ENCODE peak calls at places on chromosomes 12 and 14, in seven cellular contexts. One of them, this sample, is unnamed.
A peak's percentile ranks its signal among the peaks of the same experiment; 100 is the strongest.

GRCh38 chr14:38425324-38425976 is 169.6 kb upstream of the CLEC14A start:
- DNase-seq in hepatocyte: no peak
- DNase-seq in lung: no peak
- DNase-seq in uterus: no peak
- DNase-seq in progenitor cell of endocrine pancreas: no peak
- DNase-seq in fibroblast of mammary gland: no peak
- DNase-seq in natural killer cell: no peak
- DNase-seq in this sample: no peak

GRCh38 chr14:38291681-38292459 is 36.0 kb upstream of the CLEC14A start:
- DNase-seq in lung: no peak
- DNase-seq in natural killer cell: no peak
- DNase-seq in progenitor cell of endocrine pancreas: no peak
- DNase-seq in uterus: no peak
- DNase-seq in fibroblast of mammary gland: no peak
- DNase-seq in hepatocyte: no peak
- DNase-seq in this sample: no peak

GRCh38 chr12:117594481-117594880 is 233.1 kb upstream of the NOS1 start:
- DNase-seq in natural killer cell: no peak
- DNase-seq in fibroblast of mammary gland: no peak
- DNase-seq in lung: no peak
- DNase-seq in progenitor cell of endocrine pancreas: no peak
- DNase-seq in uterus: no peak
- DNase-seq in hepatocyte: no peak
- DNase-seq in this sample: no peak

GRCh38 chr14:103185051-103186027 is 62.1 kb downstream of the TNFAIP2 start:
- DNase-seq in lung: no peak
- DNase-seq in fibroblast of mammary gland: peak; percentile 53
- DNase-seq in progenitor cell of endocrine pancreas: no peak
- DNase-seq in hepatocyte: peak; percentile 66
- DNase-seq in natural killer cell: no peak
- DNase-seq in uterus: no peak
- DNase-seq in this sample: peak; percentile 15

GRCh38 chr12:56151672-56152131 is 685 bp upstream of the MYL6B start:
- DNase-seq in natural killer cell: peak; percentile 49
- DNase-seq in fibroblast of mammary gland: peak; percentile 24
- DNase-seq in lung: peak; percentile 63
- DNase-seq in uterus: no peak
- DNase-seq in hepatocyte: peak; percentile 82
- DNase-seq in progenitor cell of endocrine pancreas: no peak
- DNase-seq in this sample: peak; percentile 51

GRCh38 chr12:65779946-65780345 is 44.3 kb upstream of the HMGA2 start:
- DNase-seq in fibroblast of mammary gland: no peak
- DNase-seq in lung: no peak
- DNase-seq in uterus: no peak
- DNase-seq in progenitor cell of endocrine pancreas: no peak
- DNase-seq in hepatocyte: no peak
- DNase-seq in natural killer cell: no peak
- DNase-seq in this sample: no peak

GRCh38 chr14:20642182-20642581 is 691 bp upstream of the OR6S1 start:
- DNase-seq in progenitor cell of endocrine pancreas: no peak
- DNase-seq in fibroblast of mammary gland: no peak
- DNase-seq in natural killer cell: no peak
- DNase-seq in hepatocyte: no peak
- DNase-seq in uterus: no peak
- DNase-seq in lung: no peak
- DNase-seq in this sample: no peak

GRCh38 chr12:122250536-122250935 is 15.8 kb downstream of the VPS33A start:
- DNase-seq in natural killer cell: no peak
- DNase-seq in progenitor cell of endocrine pancreas: no peak
- DNase-seq in lung: no peak
- DNase-seq in uterus: no peak
- DNase-seq in fibroblast of mammary gland: no peak
- DNase-seq in hepatocyte: no peak
- DNase-seq in this sample: no peak

GRCh38 chr12:49622501-49623141 is 740 bp upstream of the PRPF40B start:
- DNase-seq in progenitor cell of endocrine pancreas: no peak
- DNase-seq in fibroblast of mammary gland: peak; percentile 23
- DNase-seq in lung: no peak
- DNase-seq in natural killer cell: peak; percentile 32
- DNase-seq in hepatocyte: peak; percentile 40
- DNase-seq in uterus: peak; percentile 48
- DNase-seq in this sample: no peak

GRCh38 chr14:89576132-89576923 is 159.3 kb upstream of the FOXN3 start:
- DNase-seq in natural killer cell: no peak
- DNase-seq in lung: no peak
- DNase-seq in fibroblast of mammary gland: no peak
- DNase-seq in hepatocyte: no peak
- DNase-seq in progenitor cell of endocrine pancreas: no peak
- DNase-seq in uterus: no peak
- DNase-seq in this sample: no peak

GRCh38 chr12:88334271-88334670 is 192.2 kb downstream of the TMTC3 start:
- DNase-seq in hepatocyte: peak; percentile 11
- DNase-seq in progenitor cell of endocrine pancreas: no peak
- DNase-seq in uterus: peak; percentile 14
- DNase-seq in lung: no peak
- DNase-seq in fibroblast of mammary gland: peak; percentile 81
- DNase-seq in natural killer cell: no peak
- DNase-seq in this sample: no peak

GRCh38 chr14:62692490-62693106 is 352.7 kb downstream of the KCNH5 start:
- DNase-seq in fibroblast of mammary gland: peak; percentile 24
- DNase-seq in uterus: no peak
- DNase-seq in lung: no peak
- DNase-seq in progenitor cell of endocrine pancreas: no peak
- DNase-seq in hepatocyte: peak; percentile 21
- DNase-seq in natural killer cell: no peak
- DNase-seq in this sample: no peak

GRCh38 chr12:106123551-106123991 is 15.2 kb downstream of the NUAK1 start:
- DNase-seq in hepatocyte: peak; percentile 58
- DNase-seq in uterus: peak; percentile 58
- DNase-seq in lung: no peak
- DNase-seq in fibroblast of mammary gland: no peak
- DNase-seq in progenitor cell of endocrine pancreas: no peak
- DNase-seq in natural killer cell: no peak
- DNase-seq in this sample: no peak

GRCh38 chr12:43210437-43211197 is 341.4 kb downstream of the ADAMTS20 start:
- DNase-seq in uterus: peak; percentile 52
- DNase-seq in lung: no peak
- DNase-seq in hepatocyte: no peak
- DNase-seq in progenitor cell of endocrine pancreas: no peak
- DNase-seq in natural killer cell: no peak
- DNase-seq in fibroblast of mammary gland: peak; percentile 94
- DNase-seq in this sample: no peak

GRCh38 chr12:12521044-12521485 is 41.6 kb downstream of the DUSP16 start:
- DNase-seq in natural killer cell: no peak
- DNase-seq in progenitor cell of endocrine pancreas: no peak
- DNase-seq in fibroblast of mammary gland: no peak
- DNase-seq in hepatocyte: no peak
- DNase-seq in uterus: no peak
- DNase-seq in lung: no peak
- DNase-seq in this sample: no peak

GRCh38 chr14:58535084-58535483 is 102.7 kb upstream of the DACT1 start:
- DNase-seq in hepatocyte: no peak
- DNase-seq in lung: no peak
- DNase-seq in natural killer cell: no peak
- DNase-seq in fibroblast of mammary gland: no peak
- DNase-seq in uterus: no peak
- DNase-seq in progenitor cell of endocrine pancreas: no peak
- DNase-seq in this sample: no peak

GRCh38 chr12:122840580-122841513 is 5.6 kb downstream of the HIP1R start:
- DNase-seq in fibroblast of mammary gland: no peak
- DNase-seq in natural killer cell: no peak
- DNase-seq in hepatocyte: no peak
- DNase-seq in lung: no peak
- DNase-seq in progenitor cell of endocrine pancreas: no peak
- DNase-seq in uterus: no peak
- DNase-seq in this sample: no peak

GRCh38 chr14:64755661-64756265 is 51.5 kb downstream of the PLEKHG3 start:
- DNase-seq in hepatocyte: peak; percentile 74
- DNase-seq in uterus: no peak
- DNase-seq in fibroblast of mammary gland: peak; percentile 48
- DNase-seq in progenitor cell of endocrine pancreas: no peak
- DNase-seq in lung: no peak
- DNase-seq in natural killer cell: peak; percentile 39
- DNase-seq in this sample: no peak

DNA sequence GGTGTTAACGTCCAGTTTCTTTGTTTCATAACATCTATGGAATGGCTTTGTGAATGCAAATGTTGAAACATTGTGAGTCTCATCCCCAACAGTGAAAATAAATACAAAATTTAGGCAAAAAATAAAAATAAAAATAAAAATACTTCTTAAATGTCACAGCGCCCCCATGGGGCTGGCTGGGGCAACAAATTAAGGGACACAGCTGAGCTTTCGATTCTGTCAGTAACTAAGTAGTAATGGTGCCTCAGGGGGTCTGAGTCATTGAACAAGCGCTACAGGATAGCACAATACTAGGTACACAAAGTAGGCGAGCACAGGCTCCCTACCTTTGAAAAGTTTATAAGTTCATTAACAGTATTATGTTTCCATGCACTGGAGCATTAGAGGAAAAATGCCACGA is 667.3 kb downstream of the DIO2 start:
- DNase-seq in hepatocyte: peak; percentile 50
- DNase-seq in progenitor cell of endocrine pancreas: no peak
- DNase-seq in fibroblast of mammary gland: peak; percentile 58
- DNase-seq in lung: no peak
- DNase-seq in natural killer cell: no peak
- DNase-seq in uterus: no peak
- DNase-seq in this sample: peak; percentile 31
- TF ChIP-seq CTCF in hepatocyte: peak; percentile 52
- TF ChIP-seq CTCF in progenitor cell of endocrine pancreas: peak; percentile 70
- TF ChIP-seq CTCF in fibroblast of mammary gland: peak; percentile 64
- TF ChIP-seq CTCF in lung: no peak
- TF ChIP-seq CTCF in natural killer cell: no peak
- TF ChIP-seq CTCF in uterus: no peak
- TF ChIP-seq CTCF in this sample: peak; percentile 93

DNA sequence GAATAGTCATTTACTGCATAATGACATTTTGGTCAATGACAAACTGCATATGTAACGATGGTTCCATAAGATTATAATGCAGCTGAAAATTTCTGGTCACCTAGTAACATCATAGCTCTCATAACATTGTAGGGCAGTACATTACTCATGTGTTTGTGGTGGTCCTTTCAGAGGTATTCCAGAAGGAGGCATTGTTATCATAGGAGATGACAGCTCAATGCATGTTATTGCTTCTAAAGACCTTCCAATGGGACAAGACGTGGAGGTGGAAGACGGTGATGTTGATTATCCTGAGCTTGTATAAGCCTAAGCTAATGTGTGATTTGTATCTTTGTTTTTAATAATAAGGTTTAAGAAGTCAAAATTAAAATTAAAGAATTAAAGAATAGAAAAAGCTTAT is 43.8 kb upstream of the TSPAN11 start:
- DNase-seq in progenitor cell of endocrine pancreas: no peak
- DNase-seq in natural killer cell: no peak
- DNase-seq in lung: no peak
- DNase-seq in uterus: no peak
- DNase-seq in hepatocyte: no peak
- DNase-seq in fibroblast of mammary gland: peak; percentile 30
- DNase-seq in this sample: no peak
- TF ChIP-seq CTCF in progenitor cell of endocrine pancreas: no peak
- TF ChIP-seq CTCF in natural killer cell: no peak
- TF ChIP-seq CTCF in lung: no peak
- TF ChIP-seq CTCF in uterus: no peak
- TF ChIP-seq CTCF in hepatocyte: no peak
- TF ChIP-seq CTCF in fibroblast of mammary gland: peak; percentile 19
- TF ChIP-seq CTCF in this sample: no peak

GRCh38 chr12:48198619-48198973 is 4.5 kb downstream of the OR10AD1 start:
- DNase-seq in fibroblast of mammary gland: no peak
- DNase-seq in uterus: peak; percentile 34
- DNase-seq in natural killer cell: no peak
- DNase-seq in progenitor cell of endocrine pancreas: no peak
- DNase-seq in hepatocyte: no peak
- DNase-seq in lung: no peak
- DNase-seq in this sample: no peak

GRCh38 chr12:48198985-48199384 is 4.1 kb downstream of the OR10AD1 start:
- DNase-seq in uterus: no peak
- DNase-seq in progenitor cell of endocrine pancreas: no peak
- DNase-seq in fibroblast of mammary gland: no peak
- DNase-seq in hepatocyte: no peak
- DNase-seq in natural killer cell: no peak
- DNase-seq in lung: no peak
- DNase-seq in this sample: no peak

GRCh38 chr12:48199784-48200198 is 3.3 kb downstream of the OR10AD1 start:
- DNase-seq in hepatocyte: peak; percentile 70
- DNase-seq in fibroblast of mammary gland: peak; percentile 31
- DNase-seq in lung: no peak
- DNase-seq in uterus: peak; percentile 81
- DNase-seq in progenitor cell of endocrine pancreas: no peak
- DNase-seq in natural killer cell: no peak
- DNase-seq in this sample: no peak

GRCh38 chr12:48197549-48197966 is 5.5 kb downstream of the OR10AD1 start:
- DNase-seq in progenitor cell of endocrine pancreas: no peak
- DNase-seq in lung: no peak
- DNase-seq in natural killer cell: no peak
- DNase-seq in uterus: peak; percentile 30
- DNase-seq in hepatocyte: peak; percentile 45
- DNase-seq in fibroblast of mammary gland: peak; percentile 46
- DNase-seq in this sample: no peak

GRCh38 chr12:48197967-48198618 is 5.0 kb downstream of the OR10AD1 start:
- DNase-seq in lung: peak; percentile 98
- DNase-seq in natural killer cell: peak; percentile 88
- DNase-seq in fibroblast of mammary gland: peak; percentile 93
- DNase-seq in hepatocyte: peak; percentile 92
- DNase-seq in uterus: peak; percentile 96
- DNase-seq in progenitor cell of endocrine pancreas: peak; percentile 92
- DNase-seq in this sample: peak; percentile 91
- TF ChIP-seq CTCF in lung: no peak
- TF ChIP-seq CTCF in natural killer cell: no peak
- TF ChIP-seq CTCF in fibroblast of mammary gland: no peak
- TF ChIP-seq CTCF in hepatocyte: no peak
- TF ChIP-seq CTCF in uterus: no peak
- TF ChIP-seq CTCF in progenitor cell of endocrine pancreas: peak; percentile 14
- TF ChIP-seq CTCF in this sample: no peak

DNA sequence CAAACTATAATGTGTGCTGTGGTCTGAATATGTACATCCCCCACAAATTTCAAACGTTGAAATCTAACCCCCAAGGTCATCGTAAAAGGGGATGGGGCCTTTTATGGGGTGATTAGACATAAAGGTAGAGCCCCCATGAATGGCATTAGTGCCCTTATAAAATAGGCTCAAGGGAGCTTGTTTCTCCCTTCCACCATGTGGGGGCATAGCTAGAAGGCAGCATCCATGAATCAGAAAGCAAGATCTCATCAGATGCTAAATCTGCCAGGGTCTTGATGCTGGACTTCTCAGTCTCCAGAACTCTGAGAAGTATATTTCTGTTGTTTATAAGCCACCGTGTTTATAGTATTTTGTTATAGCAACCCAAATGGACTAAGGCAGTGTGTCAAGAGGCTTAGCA is 33.4 kb upstream of the IGF1 start:
- DNase-seq in uterus: no peak
- DNase-seq in lung: no peak
- DNase-seq in fibroblast of mammary gland: no peak
- DNase-seq in progenitor cell of endocrine pancreas: no peak
- DNase-seq in hepatocyte: no peak
- DNase-seq in natural killer cell: no peak
- DNase-seq in this sample: no peak
- TF ChIP-seq CTCF in uterus: no peak
- TF ChIP-seq CTCF in lung: no peak
- TF ChIP-seq CTCF in fibroblast of mammary gland: peak; percentile 25
- TF ChIP-seq CTCF in progenitor cell of endocrine pancreas: no peak
- TF ChIP-seq CTCF in hepatocyte: no peak
- TF ChIP-seq CTCF in natural killer cell: no peak
- TF ChIP-seq CTCF in this sample: no peak

This sample was measured in endothelial cell.